ENCODE peak calls at places on chromosomes 16 and 17, in nine cellular contexts. One of them, this sample, is unnamed. For H3K4me1, the result is how much of the 10 kb centered on the place peaks cover.

GRCh38 chr17:9003355-9004131 is 17.8 kb upstream of the NTN1 start:
- DNase-seq in fibroblast of lung: no peak
- DNase-seq in A549: no peak
- DNase-seq in hepatocyte: no peak
- DNase-seq in esophagus squamous epithelium: no peak
- DNase-seq in kidney: no peak
- DNase-seq in left ventricle myocardium inferior: no peak
- DNase-seq in sigmoid colon: no peak
- DNase-seq in heart right ventricle: no peak
- DNase-seq in this sample: no peak

GRCh38 chr16:75572859-75573542 is 6.8 kb downstream of the GABARAPL2 start:
- DNase-seq in fibroblast of lung: peak
- DNase-seq in A549: no peak
- DNase-seq in hepatocyte: no peak
- DNase-seq in esophagus squamous epithelium: no peak
- DNase-seq in kidney: no peak
- DNase-seq in left ventricle myocardium inferior: no peak
- DNase-seq in sigmoid colon: peak
- DNase-seq in heart right ventricle: no peak
- DNase-seq in this sample: no peak

GRCh38 chr17:82492647-82493516 is 26.6 kb upstream of the FOXK2 start:
- DNase-seq in fibroblast of lung: peak
- DNase-seq in A549: peak
- DNase-seq in hepatocyte: no peak
- DNase-seq in esophagus squamous epithelium: no peak
- DNase-seq in kidney: no peak
- DNase-seq in left ventricle myocardium inferior: no peak
- DNase-seq in sigmoid colon: no peak
- DNase-seq in heart right ventricle: no peak
- DNase-seq in this sample: no peak

GRCh38 chr17:56297142-56297541 is 143.9 kb downstream of the ANKFN1 start:
- DNase-seq in fibroblast of lung: peak
- DNase-seq in A549: no peak
- DNase-seq in hepatocyte: no peak
- DNase-seq in esophagus squamous epithelium: no peak
- DNase-seq in kidney: no peak
- DNase-seq in left ventricle myocardium inferior: no peak
- DNase-seq in sigmoid colon: no peak
- DNase-seq in heart right ventricle: no peak
- DNase-seq in this sample: no peak

GRCh38 chr17:82016875-82017459 is 5.7 kb downstream of the CENPX start:
- DNase-seq in fibroblast of lung: no peak
- DNase-seq in A549: no peak
- DNase-seq in hepatocyte: no peak
- DNase-seq in esophagus squamous epithelium: no peak
- DNase-seq in kidney: no peak
- DNase-seq in left ventricle myocardium inferior: no peak
- DNase-seq in sigmoid colon: no peak
- DNase-seq in heart right ventricle: no peak
- DNase-seq in this sample: no peak

GRCh38 chr16:24986512-24987303 is 28.5 kb downstream of the ARHGAP17 start:
- DNase-seq in fibroblast of lung: peak
- DNase-seq in A549: peak
- DNase-seq in hepatocyte: peak
- DNase-seq in esophagus squamous epithelium: no peak
- DNase-seq in kidney: no peak
- DNase-seq in left ventricle myocardium inferior: peak
- DNase-seq in sigmoid colon: peak
- DNase-seq in heart right ventricle: no peak
- DNase-seq in this sample: no peak

GRCh38 chr16:79721186-79721745 is 120.7 kb upstream of the MAF start:
- DNase-seq in fibroblast of lung: peak
- DNase-seq in A549: no peak
- DNase-seq in hepatocyte: peak
- DNase-seq in esophagus squamous epithelium: no peak
- DNase-seq in kidney: no peak
- DNase-seq in left ventricle myocardium inferior: no peak
- DNase-seq in sigmoid colon: no peak
- DNase-seq in heart right ventricle: no peak
- DNase-seq in this sample: no peak

GRCh38 chr16:84884311-84885023 is 64.7 kb downstream of the CRISPLD2 start:
- DNase-seq in fibroblast of lung: no peak
- DNase-seq in A549: no peak
- DNase-seq in hepatocyte: no peak
- DNase-seq in esophagus squamous epithelium: no peak
- DNase-seq in kidney: no peak
- DNase-seq in left ventricle myocardium inferior: peak
- DNase-seq in sigmoid colon: no peak
- DNase-seq in heart right ventricle: peak
- DNase-seq in this sample: no peak

GRCh38 chr16:56851671-56852400 is 13.2 kb upstream of the SLC12A3 start:
- DNase-seq in fibroblast of lung: peak
- DNase-seq in A549: no peak
- DNase-seq in hepatocyte: no peak
- DNase-seq in esophagus squamous epithelium: no peak
- DNase-seq in kidney: peak
- DNase-seq in left ventricle myocardium inferior: no peak
- DNase-seq in sigmoid colon: peak
- DNase-seq in heart right ventricle: no peak
- DNase-seq in this sample: no peak

GRCh38 chr17:6574689-6575595 is 18.6 kb upstream of the PITPNM3 start:
- DNase-seq in fibroblast of lung: peak
- DNase-seq in A549: no peak
- DNase-seq in hepatocyte: no peak
- DNase-seq in esophagus squamous epithelium: no peak
- DNase-seq in kidney: peak
- DNase-seq in left ventricle myocardium inferior: peak
- DNase-seq in sigmoid colon: no peak
- DNase-seq in heart right ventricle: peak
- DNase-seq in this sample: no peak

GRCh38 chr17:19900809-19901208 is 33.1 kb upstream of the ULK2 start:
- DNase-seq in fibroblast of lung: no peak
- DNase-seq in A549: no peak
- DNase-seq in hepatocyte: no peak
- DNase-seq in esophagus squamous epithelium: no peak
- DNase-seq in kidney: no peak
- DNase-seq in left ventricle myocardium inferior: no peak
- DNase-seq in sigmoid colon: no peak
- DNase-seq in heart right ventricle: no peak
- DNase-seq in this sample: no peak

GRCh38 chr17:42989726-42990652 is 8.2 kb upstream of the RPL27 start:
- DNase-seq in fibroblast of lung: no peak
- DNase-seq in A549: peak
- DNase-seq in hepatocyte: no peak
- DNase-seq in esophagus squamous epithelium: no peak
- DNase-seq in kidney: no peak
- DNase-seq in left ventricle myocardium inferior: no peak
- DNase-seq in sigmoid colon: no peak
- DNase-seq in heart right ventricle: no peak
- DNase-seq in this sample: no peak
- H3K4me3 ChIP-seq in fibroblast of lung: no peak
- H3K4me3 ChIP-seq in A549: peak
- H3K4me3 ChIP-seq in hepatocyte: no peak
- H3K4me3 ChIP-seq in esophagus squamous epithelium: no peak
- H3K4me3 ChIP-seq in kidney: no peak
- H3K4me3 ChIP-seq in left ventricle myocardium inferior: no peak
- H3K4me3 ChIP-seq in sigmoid colon: no peak
- H3K4me3 ChIP-seq in heart right ventricle: no peak
- H3K4me3 ChIP-seq in this sample: no peak

DNA sequence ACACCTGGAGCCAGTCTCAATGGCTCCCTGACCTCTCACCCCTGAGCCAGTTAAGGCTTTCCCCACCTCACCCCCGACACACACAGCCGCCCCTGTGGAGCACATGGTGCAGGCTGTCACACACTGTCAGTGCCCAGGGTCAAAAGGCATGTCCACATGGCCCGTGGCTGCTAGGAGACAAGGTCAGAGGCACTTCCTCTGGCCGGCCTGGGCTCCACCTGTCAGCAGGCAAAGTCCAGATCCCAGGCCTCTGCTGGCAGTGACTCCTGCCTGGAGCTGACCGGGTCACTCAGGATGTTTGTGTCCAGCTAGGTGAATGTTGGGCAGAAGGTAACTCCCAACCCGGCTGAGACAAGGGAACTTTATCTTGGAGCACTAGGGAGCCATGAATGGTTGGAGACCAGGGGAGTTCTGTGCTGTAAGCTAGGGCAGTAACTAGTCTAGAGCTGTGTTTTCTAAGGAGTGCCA is 6.0 kb downstream of the SREBF1 start:
- DNase-seq in fibroblast of lung: no peak
- DNase-seq in A549: no peak
- DNase-seq in hepatocyte: peak
- DNase-seq in esophagus squamous epithelium: no peak
- DNase-seq in kidney: no peak
- DNase-seq in left ventricle myocardium inferior: no peak
- DNase-seq in sigmoid colon: no peak
- DNase-seq in heart right ventricle: no peak
- DNase-seq in this sample: peak
- H3K4me1 ChIP-seq in fibroblast of lung: under half
- H3K4me1 ChIP-seq in A549: half or more
- H3K4me1 ChIP-seq in hepatocyte: under half
- H3K4me1 ChIP-seq in esophagus squamous epithelium: under half
- H3K4me1 ChIP-seq in kidney: half or more
- H3K4me1 ChIP-seq in left ventricle myocardium inferior: half or more
- H3K4me1 ChIP-seq in sigmoid colon: under half
- H3K4me1 ChIP-seq in heart right ventricle: under half
- H3K4me1 ChIP-seq in this sample: half or more

GRCh38 chr17:76384222-76384986 is at the start of gene SPHK1:
- DNase-seq in fibroblast of lung: peak
- DNase-seq in A549: peak
- DNase-seq in hepatocyte: peak
- DNase-seq in esophagus squamous epithelium: no peak
- DNase-seq in kidney: peak
- DNase-seq in left ventricle myocardium inferior: peak
- DNase-seq in sigmoid colon: peak
- DNase-seq in heart right ventricle: peak
- DNase-seq in this sample: no peak
- TF ChIP-seq CTCF in fibroblast of lung: no peak
- TF ChIP-seq CTCF in A549: no peak
- TF ChIP-seq CTCF in hepatocyte: no peak
- TF ChIP-seq CTCF in esophagus squamous epithelium: no peak
- TF ChIP-seq CTCF in kidney: no peak
- TF ChIP-seq CTCF in left ventricle myocardium inferior: no peak
- TF ChIP-seq CTCF in sigmoid colon: no peak
- TF ChIP-seq CTCF in heart right ventricle: no peak
- TF ChIP-seq CTCF in this sample: no peak

GRCh38 chr17:45370949-45371413 is 54.2 kb upstream of the MAP3K14 start:
- DNase-seq in fibroblast of lung: peak
- DNase-seq in A549: peak
- DNase-seq in hepatocyte: no peak
- DNase-seq in esophagus squamous epithelium: no peak
- DNase-seq in kidney: no peak
- DNase-seq in left ventricle myocardium inferior: no peak
- DNase-seq in sigmoid colon: peak
- DNase-seq in heart right ventricle: no peak
- DNase-seq in this sample: no peak
- H3K4me3 ChIP-seq in fibroblast of lung: no peak
- H3K4me3 ChIP-seq in A549: no peak
- H3K4me3 ChIP-seq in hepatocyte: no peak
- H3K4me3 ChIP-seq in esophagus squamous epithelium: peak
- H3K4me3 ChIP-seq in kidney: peak
- H3K4me3 ChIP-seq in left ventricle myocardium inferior: no peak
- H3K4me3 ChIP-seq in sigmoid colon: no peak
- H3K4me3 ChIP-seq in heart right ventricle: peak
- H3K4me3 ChIP-seq in this sample: no peak

GRCh38 chr16:85963746-85964370 is 64.9 kb downstream of the IRF8 start:
- DNase-seq in fibroblast of lung: peak
- DNase-seq in A549: no peak
- DNase-seq in hepatocyte: peak
- DNase-seq in esophagus squamous epithelium: no peak
- DNase-seq in kidney: no peak
- DNase-seq in left ventricle myocardium inferior: peak
- DNase-seq in sigmoid colon: peak
- DNase-seq in heart right ventricle: peak
- DNase-seq in this sample: no peak
- H3K4me1 ChIP-seq in fibroblast of lung: under half
- H3K4me1 ChIP-seq in A549: under half
- H3K4me1 ChIP-seq in hepatocyte: under half
- H3K4me1 ChIP-seq in esophagus squamous epithelium: under half
- H3K4me1 ChIP-seq in kidney: under half
- H3K4me1 ChIP-seq in left ventricle myocardium inferior: under half
- H3K4me1 ChIP-seq in sigmoid colon: under half
- H3K4me1 ChIP-seq in heart right ventricle: under half
- H3K4me1 ChIP-seq in this sample: under half

GRCh38 chr17:51389875-51390274 is 129.5 kb downstream of the UTP18 start:
- DNase-seq in fibroblast of lung: no peak
- DNase-seq in A549: no peak
- DNase-seq in hepatocyte: no peak
- DNase-seq in esophagus squamous epithelium: no peak
- DNase-seq in kidney: no peak
- DNase-seq in left ventricle myocardium inferior: no peak
- DNase-seq in sigmoid colon: no peak
- DNase-seq in heart right ventricle: no peak
- DNase-seq in this sample: no peak

GRCh38 chr17:51385208-51385607 is 124.9 kb downstream of the UTP18 start:
- DNase-seq in fibroblast of lung: no peak
- DNase-seq in A549: no peak
- DNase-seq in hepatocyte: no peak
- DNase-seq in esophagus squamous epithelium: no peak
- DNase-seq in kidney: no peak
- DNase-seq in left ventricle myocardium inferior: no peak
- DNase-seq in sigmoid colon: no peak
- DNase-seq in heart right ventricle: no peak
- DNase-seq in this sample: no peak
- TF ChIP-seq CTCF in fibroblast of lung: no peak
- TF ChIP-seq CTCF in A549: no peak
- TF ChIP-seq CTCF in hepatocyte: no peak
- TF ChIP-seq CTCF in esophagus squamous epithelium: no peak
- TF ChIP-seq CTCF in kidney: no peak
- TF ChIP-seq CTCF in left ventricle myocardium inferior: no peak
- TF ChIP-seq CTCF in sigmoid colon: no peak
- TF ChIP-seq CTCF in heart right ventricle: no peak
- TF ChIP-seq CTCF in this sample: no peak

This sample was measured in gastrocnemius medialis.